ENCODE peak calls at places on chromosomes 3 and 15, in five cellular contexts. One of them, this sample, is unnamed.

GRCh38 chr3:133330043-133330442 is 69.8 kb upstream of the BFSP2 start:
- DNase-seq in dorsolateral prefrontal cortex: peak; percentile 53
- DNase-seq in colonic mucosa: no peak
- DNase-seq in CD8-positive, alpha-beta T cell: no peak
- DNase-seq in neuronal stem cell: peak; percentile 18
- DNase-seq in this sample: no peak

GRCh38 chr15:64284037-64284436 is 71.9 kb downstream of the CSNK1G1 start:
- DNase-seq in dorsolateral prefrontal cortex: no peak
- DNase-seq in colonic mucosa: no peak
- DNase-seq in CD8-positive, alpha-beta T cell: no peak
- DNase-seq in neuronal stem cell: no peak
- DNase-seq in this sample: no peak

GRCh38 chr3:169750665-169751064 is 14.2 kb downstream of the TERC start:
- DNase-seq in dorsolateral prefrontal cortex: no peak
- DNase-seq in colonic mucosa: no peak
- DNase-seq in CD8-positive, alpha-beta T cell: no peak
- DNase-seq in neuronal stem cell: no peak
- DNase-seq in this sample: no peak

GRCh38 chr15:45268135-45268534 is 16.1 kb downstream of the SLC28A2 start:
- DNase-seq in dorsolateral prefrontal cortex: no peak
- DNase-seq in colonic mucosa: peak; percentile 61
- DNase-seq in CD8-positive, alpha-beta T cell: no peak
- DNase-seq in neuronal stem cell: no peak
- DNase-seq in this sample: no peak

GRCh38 chr3:181329024-181329423 is 339.5 kb upstream of the DNAJC19 start:
- DNase-seq in dorsolateral prefrontal cortex: no peak
- DNase-seq in colonic mucosa: no peak
- DNase-seq in CD8-positive, alpha-beta T cell: no peak
- DNase-seq in neuronal stem cell: no peak
- DNase-seq in this sample: no peak

GRCh38 chr3:115217678-115218451 is 70.8 kb upstream of the ZBTB20 start:
- DNase-seq in dorsolateral prefrontal cortex: no peak
- DNase-seq in colonic mucosa: peak; percentile 56
- DNase-seq in CD8-positive, alpha-beta T cell: no peak
- DNase-seq in neuronal stem cell: peak; percentile 39
- DNase-seq in this sample: no peak

GRCh38 chr3:102447272-102447671 is 12.5 kb downstream of the ZPLD1 start:
- DNase-seq in dorsolateral prefrontal cortex: no peak
- DNase-seq in colonic mucosa: no peak
- DNase-seq in CD8-positive, alpha-beta T cell: no peak
- DNase-seq in neuronal stem cell: no peak
- DNase-seq in this sample: no peak

GRCh38 chr3:107430214-107431047 is 53.2 kb downstream of the CCDC54 start:
- DNase-seq in dorsolateral prefrontal cortex: no peak
- DNase-seq in colonic mucosa: peak; percentile 29
- DNase-seq in CD8-positive, alpha-beta T cell: no peak
- DNase-seq in neuronal stem cell: peak; percentile 21
- DNase-seq in this sample: no peak

GRCh38 chr3:180762866-180763265 is 83.6 kb upstream of the CCDC39 start:
- DNase-seq in dorsolateral prefrontal cortex: no peak
- DNase-seq in colonic mucosa: no peak
- DNase-seq in CD8-positive, alpha-beta T cell: no peak
- DNase-seq in neuronal stem cell: no peak
- DNase-seq in this sample: no peak

GRCh38 chr15:60476713-60477112 is 2.2 kb downstream of the ICE2 start:
- DNase-seq in dorsolateral prefrontal cortex: no peak
- DNase-seq in colonic mucosa: no peak
- DNase-seq in CD8-positive, alpha-beta T cell: no peak
- DNase-seq in neuronal stem cell: no peak
- DNase-seq in this sample: no peak

GRCh38 chr3:139358857-139359562 is 15.2 kb downstream of the MRPS22 start:
- DNase-seq in dorsolateral prefrontal cortex: no peak
- DNase-seq in colonic mucosa: no peak
- DNase-seq in CD8-positive, alpha-beta T cell: no peak
- DNase-seq in neuronal stem cell: peak; percentile 6
- DNase-seq in this sample: no peak

GRCh38 chr3:142029052-142029642 is 120.2 kb downstream of the TFDP2 start:
- DNase-seq in dorsolateral prefrontal cortex: no peak
- DNase-seq in colonic mucosa: no peak
- DNase-seq in CD8-positive, alpha-beta T cell: no peak
- DNase-seq in neuronal stem cell: no peak
- DNase-seq in this sample: no peak

GRCh38 chr3:126340081-126340511 is 17.1 kb downstream of the KLF15 start:
- DNase-seq in dorsolateral prefrontal cortex: peak; percentile 29
- DNase-seq in colonic mucosa: peak; percentile 13
- DNase-seq in CD8-positive, alpha-beta T cell: no peak
- DNase-seq in neuronal stem cell: no peak
- DNase-seq in this sample: peak; percentile 34

GRCh38 chr3:197124713-197125112 is 95.1 kb upstream of the MELTF start:
- DNase-seq in dorsolateral prefrontal cortex: no peak
- DNase-seq in colonic mucosa: no peak
- DNase-seq in CD8-positive, alpha-beta T cell: no peak
- DNase-seq in neuronal stem cell: no peak
- DNase-seq in this sample: no peak

GRCh38 chr3:2096196-2096595 is 2.5 kb upstream of the CNTN4 start:
- DNase-seq in dorsolateral prefrontal cortex: peak; percentile 36
- DNase-seq in colonic mucosa: no peak
- DNase-seq in CD8-positive, alpha-beta T cell: no peak
- DNase-seq in neuronal stem cell: no peak
- DNase-seq in this sample: no peak

GRCh38 chr3:18419232-18419631 is 5.9 kb downstream of the SATB1 start:
- DNase-seq in dorsolateral prefrontal cortex: no peak
- DNase-seq in colonic mucosa: peak; percentile 21
- DNase-seq in CD8-positive, alpha-beta T cell: no peak
- DNase-seq in neuronal stem cell: no peak
- DNase-seq in this sample: no peak

GRCh38 chr3:99721633-99722007 is 83.2 kb downstream of the COL8A1 start:
- DNase-seq in dorsolateral prefrontal cortex: no peak
- DNase-seq in colonic mucosa: no peak
- DNase-seq in CD8-positive, alpha-beta T cell: no peak
- DNase-seq in neuronal stem cell: no peak
- DNase-seq in this sample: no peak

GRCh38 chr3:52289338-52289746 is 1.7 kb downstream of the GLYCTK start:
- DNase-seq in dorsolateral prefrontal cortex: no peak
- DNase-seq in colonic mucosa: peak; percentile 58
- DNase-seq in CD8-positive, alpha-beta T cell: no peak
- DNase-seq in neuronal stem cell: no peak
- DNase-seq in this sample: no peak

GRCh38 chr3:141093971-141094401 is 42.8 kb downstream of the SPSB4 start:
- DNase-seq in dorsolateral prefrontal cortex: peak; percentile 54
- DNase-seq in colonic mucosa: no peak
- DNase-seq in CD8-positive, alpha-beta T cell: no peak
- DNase-seq in neuronal stem cell: no peak
- DNase-seq in this sample: no peak

GRCh38 chr3:76954412-76954811 is 85.5 kb upstream of the ROBO2 start:
- DNase-seq in dorsolateral prefrontal cortex: no peak
- DNase-seq in colonic mucosa: no peak
- DNase-seq in CD8-positive, alpha-beta T cell: no peak
- DNase-seq in neuronal stem cell: no peak
- DNase-seq in this sample: no peak

GRCh38 chr3:41148446-41148845 is 50.9 kb upstream of the CTNNB1 start:
- DNase-seq in dorsolateral prefrontal cortex: no peak
- DNase-seq in colonic mucosa: no peak
- DNase-seq in CD8-positive, alpha-beta T cell: no peak
- DNase-seq in neuronal stem cell: no peak
- DNase-seq in this sample: no peak

GRCh38 chr3:154132777-154133375 is 11.7 kb downstream of the ARHGEF26 start:
- DNase-seq in dorsolateral prefrontal cortex: no peak
- DNase-seq in colonic mucosa: peak; percentile 45
- DNase-seq in CD8-positive, alpha-beta T cell: no peak
- DNase-seq in neuronal stem cell: no peak
- DNase-seq in this sample: no peak

GRCh38 chr3:150412599-150413069 is 4.5 kb downstream of the TSC22D2 start:
- DNase-seq in dorsolateral prefrontal cortex: no peak
- DNase-seq in colonic mucosa: no peak
- DNase-seq in CD8-positive, alpha-beta T cell: no peak
- DNase-seq in neuronal stem cell: no peak
- DNase-seq in this sample: no peak

GRCh38 chr3:139281512-139282196 is 62.2 kb upstream of the MRPS22 start:
- DNase-seq in dorsolateral prefrontal cortex: peak; percentile 61
- DNase-seq in colonic mucosa: no peak
- DNase-seq in CD8-positive, alpha-beta T cell: no peak
- DNase-seq in neuronal stem cell: no peak
- DNase-seq in this sample: no peak

GRCh38 chr3:170555329-170555728 is 30.5 kb downstream of the SLC7A14 start:
- DNase-seq in dorsolateral prefrontal cortex: no peak
- DNase-seq in colonic mucosa: no peak
- DNase-seq in CD8-positive, alpha-beta T cell: no peak
- DNase-seq in neuronal stem cell: no peak
- DNase-seq in this sample: no peak

GRCh38 chr3:96750094-96750767 is 64.2 kb upstream of the EPHA6 start:
- DNase-seq in dorsolateral prefrontal cortex: no peak
- DNase-seq in colonic mucosa: no peak
- DNase-seq in CD8-positive, alpha-beta T cell: no peak
- DNase-seq in neuronal stem cell: no peak
- DNase-seq in this sample: no peak

GRCh38 chr3:191051037-191051436 is 148.0 kb upstream of the OSTN start:
- DNase-seq in dorsolateral prefrontal cortex: no peak
- DNase-seq in colonic mucosa: no peak
- DNase-seq in CD8-positive, alpha-beta T cell: no peak
- DNase-seq in neuronal stem cell: peak; percentile 23
- DNase-seq in this sample: no peak

GRCh38 chr15:90664650-90665287 is 52.4 kb upstream of the BLM start:
- DNase-seq in dorsolateral prefrontal cortex: peak; percentile 47
- DNase-seq in colonic mucosa: peak; percentile 47
- DNase-seq in CD8-positive, alpha-beta T cell: no peak
- DNase-seq in neuronal stem cell: no peak
- DNase-seq in this sample: peak; percentile 68

GRCh38 chr15:46343527-46343926 is 708.7 kb downstream of the SQOR start:
- DNase-seq in dorsolateral prefrontal cortex: peak; percentile 25
- DNase-seq in colonic mucosa: no peak
- DNase-seq in CD8-positive, alpha-beta T cell: no peak
- DNase-seq in neuronal stem cell: peak; percentile 24
- DNase-seq in this sample: no peak

GRCh38 chr15:82922737-82923136 is 29.8 kb downstream of the HOMER2 start:
- DNase-seq in dorsolateral prefrontal cortex: no peak
- DNase-seq in colonic mucosa: no peak
- DNase-seq in CD8-positive, alpha-beta T cell: no peak
- DNase-seq in neuronal stem cell: no peak
- DNase-seq in this sample: no peak

GRCh38 chr3:146160233-146160963 is 586 bp downstream of the PLOD2 start:
- DNase-seq in dorsolateral prefrontal cortex: peak; percentile 66
- DNase-seq in colonic mucosa: peak; percentile 77
- DNase-seq in CD8-positive, alpha-beta T cell: no peak
- DNase-seq in neuronal stem cell: peak; percentile 61
- DNase-seq in this sample: peak; percentile 48
- H3K27ac ChIP-seq in dorsolateral prefrontal cortex: peak overlapping the region; percentile 84
- H3K27ac ChIP-seq in colonic mucosa: peak overlapping the region; percentile 94
- H3K27ac ChIP-seq in CD8-positive, alpha-beta T cell: no peak overlapping the region
- H3K27ac ChIP-seq in neuronal stem cell: no peak overlapping the region
- H3K27ac ChIP-seq in this sample: peak overlapping the region; percentile 94

GRCh38 chr3:187621881-187622280 is 48.3 kb downstream of the SST start:
- DNase-seq in dorsolateral prefrontal cortex: no peak
- DNase-seq in colonic mucosa: no peak
- DNase-seq in CD8-positive, alpha-beta T cell: no peak
- DNase-seq in neuronal stem cell: no peak
- DNase-seq in this sample: no peak

GRCh38 chr3:187616307-187616939 is 53.8 kb downstream of the SST start:
- DNase-seq in dorsolateral prefrontal cortex: no peak
- DNase-seq in colonic mucosa: peak; percentile 41
- DNase-seq in CD8-positive, alpha-beta T cell: peak; percentile 29
- DNase-seq in neuronal stem cell: peak; percentile 36
- DNase-seq in this sample: peak; percentile 53

GRCh38 chr3:187619461-187619860 is 50.7 kb downstream of the SST start:
- DNase-seq in dorsolateral prefrontal cortex: no peak
- DNase-seq in colonic mucosa: no peak
- DNase-seq in CD8-positive, alpha-beta T cell: no peak
- DNase-seq in neuronal stem cell: no peak
- DNase-seq in this sample: no peak

GRCh38 chr3:187615630-187616029 is 54.6 kb downstream of the SST start:
- DNase-seq in dorsolateral prefrontal cortex: no peak
- DNase-seq in colonic mucosa: no peak
- DNase-seq in CD8-positive, alpha-beta T cell: no peak
- DNase-seq in neuronal stem cell: no peak
- DNase-seq in this sample: no peak

GRCh38 chr3:187618732-187619131 is 51.5 kb downstream of the SST start:
- DNase-seq in dorsolateral prefrontal cortex: no peak
- DNase-seq in colonic mucosa: no peak
- DNase-seq in CD8-positive, alpha-beta T cell: no peak
- DNase-seq in neuronal stem cell: no peak
- DNase-seq in this sample: no peak
- H3K27ac ChIP-seq in dorsolateral prefrontal cortex: no peak overlapping the region
- H3K27ac ChIP-seq in colonic mucosa: no peak overlapping the region
- H3K27ac ChIP-seq in CD8-positive, alpha-beta T cell: no peak overlapping the region
- H3K27ac ChIP-seq in neuronal stem cell: no peak overlapping the region
- H3K27ac ChIP-seq in this sample: no peak overlapping the region

DNA sequence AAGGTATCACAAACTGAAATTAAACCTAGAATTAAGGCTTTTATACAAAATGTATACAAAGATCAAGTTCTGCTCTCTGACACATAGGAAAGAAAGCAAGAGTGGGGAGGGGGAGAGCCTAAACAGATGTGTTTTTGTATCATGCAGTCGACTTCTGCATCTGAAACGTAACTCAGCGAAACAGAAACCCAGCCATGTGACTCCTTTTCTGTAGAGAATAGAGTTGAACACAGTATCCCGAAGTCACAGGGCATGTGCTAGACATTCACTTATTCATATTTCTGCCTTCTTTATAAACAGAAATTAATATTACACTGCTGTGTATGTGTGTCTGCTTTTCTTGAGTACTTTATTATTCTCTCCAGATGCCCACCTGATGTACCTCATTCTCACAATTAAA is 121.0 kb downstream of the PDZRN3 start:
- DNase-seq in dorsolateral prefrontal cortex: no peak
- DNase-seq in colonic mucosa: no peak
- DNase-seq in CD8-positive, alpha-beta T cell: no peak
- DNase-seq in neuronal stem cell: no peak
- DNase-seq in this sample: no peak
- H3K27ac ChIP-seq in dorsolateral prefrontal cortex: no peak overlapping the region
- H3K27ac ChIP-seq in colonic mucosa: peak overlapping the region; percentile 1
- H3K27ac ChIP-seq in CD8-positive, alpha-beta T cell: no peak overlapping the region
- H3K27ac ChIP-seq in neuronal stem cell: no peak overlapping the region
- H3K27ac ChIP-seq in this sample: no peak overlapping the region

GRCh38 chr3:58237940-58238681 is 519 bp downstream of the ABHD6 start:
- DNase-seq in dorsolateral prefrontal cortex: peak; percentile 74
- DNase-seq in colonic mucosa: peak; percentile 71
- DNase-seq in CD8-positive, alpha-beta T cell: no peak
- DNase-seq in neuronal stem cell: peak; percentile 29
- DNase-seq in this sample: peak; percentile 84
- H3K27ac ChIP-seq in dorsolateral prefrontal cortex: peak overlapping the region; percentile 94
- H3K27ac ChIP-seq in colonic mucosa: peak overlapping the region; percentile 83
- H3K27ac ChIP-seq in CD8-positive, alpha-beta T cell: peak overlapping the region; percentile 38
- H3K27ac ChIP-seq in neuronal stem cell: no peak overlapping the region
- H3K27ac ChIP-seq in this sample: peak overlapping the region; percentile 79

DNA sequence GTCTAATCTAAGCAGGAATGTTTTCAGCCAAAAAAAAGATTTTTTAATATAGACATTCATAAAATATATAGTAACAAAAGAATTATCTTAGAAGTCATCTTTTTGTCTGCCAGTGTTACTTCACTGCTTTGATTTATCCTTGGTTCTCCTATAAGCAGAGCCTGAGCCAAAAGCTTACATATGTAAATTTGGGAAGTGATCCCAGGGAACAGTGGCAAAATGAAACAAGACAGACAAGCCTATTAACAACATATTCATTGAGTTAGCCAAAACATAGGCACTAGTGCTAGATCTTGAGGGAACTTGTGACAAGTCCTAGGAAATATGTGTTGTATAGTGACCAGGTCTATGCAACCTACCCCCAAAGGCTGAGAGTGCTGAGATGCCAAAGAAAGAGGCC is 11.2 kb downstream of the GTPBP8 start:
- DNase-seq in dorsolateral prefrontal cortex: no peak
- DNase-seq in colonic mucosa: no peak
- DNase-seq in CD8-positive, alpha-beta T cell: no peak
- DNase-seq in neuronal stem cell: no peak
- DNase-seq in this sample: no peak
- H3K27ac ChIP-seq in dorsolateral prefrontal cortex: no peak overlapping the region
- H3K27ac ChIP-seq in colonic mucosa: no peak overlapping the region
- H3K27ac ChIP-seq in CD8-positive, alpha-beta T cell: no peak overlapping the region
- H3K27ac ChIP-seq in neuronal stem cell: no peak overlapping the region
- H3K27ac ChIP-seq in this sample: no peak overlapping the region

This sample was measured in lower lobe of right lung.